ENCODE peak calls at places on chromosomes 13 and 19, in eight cellular contexts. One of them, this sample, is unnamed.

GRCh38 chr13:42215578-42216421 is 56.2 kb upstream of the AKAP11 start:
- DNase-seq in transverse colon: no peak
- DNase-seq in sigmoid colon: no peak
- DNase-seq in HCT116: peak; percentile 29
- DNase-seq in stomach: no peak
- DNase-seq in suprapubic skin: no peak
- DNase-seq in HepG2: peak; percentile 10
- DNase-seq in upper lobe of left lung: no peak
- DNase-seq in this sample: no peak

GRCh38 chr19:4737955-4738580 is 14.4 kb upstream of the DPP9 start:
- DNase-seq in transverse colon: no peak
- DNase-seq in sigmoid colon: no peak
- DNase-seq in HCT116: no peak
- DNase-seq in stomach: no peak
- DNase-seq in suprapubic skin: no peak
- DNase-seq in HepG2: no peak
- DNase-seq in upper lobe of left lung: no peak
- DNase-seq in this sample: no peak

GRCh38 chr19:46133101-46133627 is 8.7 kb upstream of the IGFL3 start:
- DNase-seq in transverse colon: no peak
- DNase-seq in sigmoid colon: no peak
- DNase-seq in HCT116: peak; percentile 73
- DNase-seq in stomach: no peak
- DNase-seq in suprapubic skin: no peak
- DNase-seq in HepG2: peak; percentile 78
- DNase-seq in upper lobe of left lung: no peak
- DNase-seq in this sample: peak; percentile 67

GRCh38 chr13:111418101-111418500 is 97.7 kb downstream of the TEX29 start:
- DNase-seq in transverse colon: no peak
- DNase-seq in sigmoid colon: no peak
- DNase-seq in HCT116: no peak
- DNase-seq in stomach: no peak
- DNase-seq in suprapubic skin: no peak
- DNase-seq in HepG2: no peak
- DNase-seq in upper lobe of left lung: no peak
- DNase-seq in this sample: no peak

GRCh38 chr19:3814648-3815047 is 28.5 kb upstream of the MATK start:
- DNase-seq in transverse colon: no peak
- DNase-seq in sigmoid colon: no peak
- DNase-seq in HCT116: no peak
- DNase-seq in stomach: no peak
- DNase-seq in suprapubic skin: no peak
- DNase-seq in HepG2: no peak
- DNase-seq in upper lobe of left lung: no peak
- DNase-seq in this sample: no peak

GRCh38 chr13:95296326-95296939 is 4.8 kb downstream of the ABCC4 start:
- DNase-seq in transverse colon: peak; percentile 66
- DNase-seq in sigmoid colon: no peak
- DNase-seq in HCT116: peak; percentile 21
- DNase-seq in stomach: peak; percentile 72
- DNase-seq in suprapubic skin: no peak
- DNase-seq in HepG2: peak; percentile 56
- DNase-seq in upper lobe of left lung: no peak
- DNase-seq in this sample: no peak

GRCh38 chr13:52925775-52926285 is 77.4 kb upstream of the PCDH8 start:
- DNase-seq in transverse colon: no peak
- DNase-seq in sigmoid colon: no peak
- DNase-seq in HCT116: no peak
- DNase-seq in stomach: no peak
- DNase-seq in suprapubic skin: no peak
- DNase-seq in HepG2: no peak
- DNase-seq in upper lobe of left lung: peak; percentile 48
- DNase-seq in this sample: peak; percentile 81

GRCh38 chr13:95480131-95480545 is 72.4 kb upstream of the CLDN10 start:
- DNase-seq in transverse colon: no peak
- DNase-seq in sigmoid colon: peak; percentile 70
- DNase-seq in HCT116: no peak
- DNase-seq in stomach: no peak
- DNase-seq in suprapubic skin: no peak
- DNase-seq in HepG2: no peak
- DNase-seq in upper lobe of left lung: no peak
- DNase-seq in this sample: no peak

GRCh38 chr19:56953411-56953810 is 112.9 kb upstream of the PEG3 start:
- DNase-seq in transverse colon: no peak
- DNase-seq in sigmoid colon: no peak
- DNase-seq in HCT116: no peak
- DNase-seq in stomach: no peak
- DNase-seq in suprapubic skin: no peak
- DNase-seq in HepG2: no peak
- DNase-seq in upper lobe of left lung: no peak
- DNase-seq in this sample: no peak

GRCh38 chr13:41916173-41916954 is 44.5 kb downstream of the VWA8 start:
- DNase-seq in transverse colon: no peak
- DNase-seq in sigmoid colon: no peak
- DNase-seq in HCT116: no peak
- DNase-seq in stomach: no peak
- DNase-seq in suprapubic skin: no peak
- DNase-seq in HepG2: no peak
- DNase-seq in upper lobe of left lung: no peak
- DNase-seq in this sample: no peak

GRCh38 chr19:1807695-1808394 is 4.2 kb downstream of the ATP8B3 start:
- DNase-seq in transverse colon: no peak
- DNase-seq in sigmoid colon: no peak
- DNase-seq in HCT116: no peak
- DNase-seq in stomach: no peak
- DNase-seq in suprapubic skin: no peak
- DNase-seq in HepG2: no peak
- DNase-seq in upper lobe of left lung: peak; percentile 84
- DNase-seq in this sample: no peak

GRCh38 chr19:53977991-53978731 is 13.3 kb upstream of the CACNG6 start:
- DNase-seq in transverse colon: no peak
- DNase-seq in sigmoid colon: no peak
- DNase-seq in HCT116: peak; percentile 40
- DNase-seq in stomach: no peak
- DNase-seq in suprapubic skin: no peak
- DNase-seq in HepG2: no peak
- DNase-seq in upper lobe of left lung: peak; percentile 81
- DNase-seq in this sample: no peak

GRCh38 chr13:51793570-51794273 is 10.2 kb downstream of the DHRS12 start:
- DNase-seq in transverse colon: no peak
- DNase-seq in sigmoid colon: peak; percentile 45
- DNase-seq in HCT116: peak; percentile 55
- DNase-seq in stomach: no peak
- DNase-seq in suprapubic skin: no peak
- DNase-seq in HepG2: no peak
- DNase-seq in upper lobe of left lung: no peak
- DNase-seq in this sample: no peak

GRCh38 chr13:110921695-110922094 is 6.8 kb upstream of the ANKRD10 start:
- DNase-seq in transverse colon: no peak
- DNase-seq in sigmoid colon: no peak
- DNase-seq in HCT116: no peak
- DNase-seq in stomach: no peak
- DNase-seq in suprapubic skin: no peak
- DNase-seq in HepG2: no peak
- DNase-seq in upper lobe of left lung: no peak
- DNase-seq in this sample: no peak

GRCh38 chr13:80360298-80360827 is 19.4 kb upstream of the SPRY2 start:
- DNase-seq in transverse colon: no peak
- DNase-seq in sigmoid colon: no peak
- DNase-seq in HCT116: no peak
- DNase-seq in stomach: no peak
- DNase-seq in suprapubic skin: no peak
- DNase-seq in HepG2: no peak
- DNase-seq in upper lobe of left lung: no peak
- DNase-seq in this sample: no peak

GRCh38 chr13:25180795-25181537 is 8.9 kb upstream of the AMER2 start:
- DNase-seq in transverse colon: no peak
- DNase-seq in sigmoid colon: no peak
- DNase-seq in HCT116: no peak
- DNase-seq in stomach: no peak
- DNase-seq in suprapubic skin: no peak
- DNase-seq in HepG2: no peak
- DNase-seq in upper lobe of left lung: no peak
- DNase-seq in this sample: no peak

GRCh38 chr13:25179011-25179410 is 6.9 kb upstream of the AMER2 start:
- DNase-seq in transverse colon: no peak
- DNase-seq in sigmoid colon: no peak
- DNase-seq in HCT116: no peak
- DNase-seq in stomach: no peak
- DNase-seq in suprapubic skin: no peak
- DNase-seq in HepG2: no peak
- DNase-seq in upper lobe of left lung: no peak
- DNase-seq in this sample: no peak

GRCh38 chr13:25181597-25181996 is 9.5 kb upstream of the AMER2 start:
- DNase-seq in transverse colon: no peak
- DNase-seq in sigmoid colon: no peak
- DNase-seq in HCT116: no peak
- DNase-seq in stomach: no peak
- DNase-seq in suprapubic skin: no peak
- DNase-seq in HepG2: no peak
- DNase-seq in upper lobe of left lung: no peak
- DNase-seq in this sample: no peak

GRCh38 chr13:25179810-25180437 is 7.8 kb upstream of the AMER2 start:
- DNase-seq in transverse colon: no peak
- DNase-seq in sigmoid colon: no peak
- DNase-seq in HCT116: no peak
- DNase-seq in stomach: no peak
- DNase-seq in suprapubic skin: no peak
- DNase-seq in HepG2: no peak
- DNase-seq in upper lobe of left lung: no peak
- DNase-seq in this sample: no peak

GRCh38 chr13:25180450-25180794 is 8.3 kb upstream of the AMER2 start:
- DNase-seq in transverse colon: no peak
- DNase-seq in sigmoid colon: no peak
- DNase-seq in HCT116: no peak
- DNase-seq in stomach: no peak
- DNase-seq in suprapubic skin: no peak
- DNase-seq in HepG2: no peak
- DNase-seq in upper lobe of left lung: no peak
- DNase-seq in this sample: no peak
- TF ChIP-seq POLR2AphosphoS5 in transverse colon: no peak
- TF ChIP-seq POLR2AphosphoS5 in sigmoid colon: no peak
- TF ChIP-seq POLR2AphosphoS5 in HCT116: no peak
- TF ChIP-seq POLR2AphosphoS5 in stomach: no peak
- TF ChIP-seq POLR2AphosphoS5 in suprapubic skin: no peak
- TF ChIP-seq POLR2AphosphoS5 in HepG2: no peak
- TF ChIP-seq POLR2AphosphoS5 in upper lobe of left lung: no peak
- TF ChIP-seq POLR2AphosphoS5 in this sample: no peak

GRCh38 chr19:23547816-23548430 is 139.1 kb downstream of the ZNF675 start:
- DNase-seq in transverse colon: no peak
- DNase-seq in sigmoid colon: no peak
- DNase-seq in HCT116: no peak
- DNase-seq in stomach: no peak
- DNase-seq in suprapubic skin: no peak
- DNase-seq in HepG2: no peak
- DNase-seq in upper lobe of left lung: no peak
- DNase-seq in this sample: no peak
- H3K9me3 ChIP-seq in transverse colon: no peaks in the 10 kb centered on the region
- H3K9me3 ChIP-seq in sigmoid colon: no peaks in the 10 kb centered on the region
- H3K9me3 ChIP-seq in HCT116: no peaks in the 10 kb centered on the region
- H3K9me3 ChIP-seq in stomach: peaks cover 52% of the 10 kb centered on the region
- H3K9me3 ChIP-seq in suprapubic skin: no peaks in the 10 kb centered on the region
- H3K9me3 ChIP-seq in HepG2: peaks cover 82% of the 10 kb centered on the region
- H3K9me3 ChIP-seq in upper lobe of left lung: no peaks in the 10 kb centered on the region
- H3K9me3 ChIP-seq in this sample: no peaks in the 10 kb centered on the region

GRCh38 chr19:48735031-48735615 is 5.3 kb downstream of the RASIP1 start:
- DNase-seq in transverse colon: peak; percentile 49
- DNase-seq in sigmoid colon: no peak
- DNase-seq in HCT116: no peak
- DNase-seq in stomach: no peak
- DNase-seq in suprapubic skin: no peak
- DNase-seq in HepG2: no peak
- DNase-seq in upper lobe of left lung: peak; percentile 83
- DNase-seq in this sample: no peak

GRCh38 chr19:48738557-48739399 is 1.6 kb downstream of the RASIP1 start:
- DNase-seq in transverse colon: peak; percentile 97
- DNase-seq in sigmoid colon: peak; percentile 96
- DNase-seq in HCT116: peak; percentile 82
- DNase-seq in stomach: peak; percentile 96
- DNase-seq in suprapubic skin: peak; percentile 93
- DNase-seq in HepG2: peak; percentile 92
- DNase-seq in upper lobe of left lung: peak; percentile 99
- DNase-seq in this sample: peak; percentile 94

GRCh38 chr19:48737360-48737998 is 2.9 kb downstream of the RASIP1 start:
- DNase-seq in transverse colon: no peak
- DNase-seq in sigmoid colon: no peak
- DNase-seq in HCT116: no peak
- DNase-seq in stomach: peak; percentile 78
- DNase-seq in suprapubic skin: no peak
- DNase-seq in HepG2: no peak
- DNase-seq in upper lobe of left lung: peak; percentile 54
- DNase-seq in this sample: no peak

GRCh38 chr19:48731452-48731851 is 9.0 kb downstream of the RASIP1 start:
- DNase-seq in transverse colon: no peak
- DNase-seq in sigmoid colon: no peak
- DNase-seq in HCT116: no peak
- DNase-seq in stomach: no peak
- DNase-seq in suprapubic skin: no peak
- DNase-seq in HepG2: no peak
- DNase-seq in upper lobe of left lung: no peak
- DNase-seq in this sample: no peak

GRCh38 chr19:48734625-48735024 is 5.8 kb downstream of the RASIP1 start:
- DNase-seq in transverse colon: no peak
- DNase-seq in sigmoid colon: no peak
- DNase-seq in HCT116: no peak
- DNase-seq in stomach: no peak
- DNase-seq in suprapubic skin: no peak
- DNase-seq in HepG2: no peak
- DNase-seq in upper lobe of left lung: no peak
- DNase-seq in this sample: no peak
- H3K4me3 ChIP-seq in transverse colon: no peak overlapping the region
- H3K4me3 ChIP-seq in sigmoid colon: no peak overlapping the region
- H3K4me3 ChIP-seq in HCT116: no peak overlapping the region
- H3K4me3 ChIP-seq in stomach: no peak overlapping the region
- H3K4me3 ChIP-seq in suprapubic skin: no peak overlapping the region
- H3K4me3 ChIP-seq in HepG2: no peak overlapping the region
- H3K4me3 ChIP-seq in upper lobe of left lung: no peak overlapping the region
- H3K4me3 ChIP-seq in this sample: no peak overlapping the region

DNA sequence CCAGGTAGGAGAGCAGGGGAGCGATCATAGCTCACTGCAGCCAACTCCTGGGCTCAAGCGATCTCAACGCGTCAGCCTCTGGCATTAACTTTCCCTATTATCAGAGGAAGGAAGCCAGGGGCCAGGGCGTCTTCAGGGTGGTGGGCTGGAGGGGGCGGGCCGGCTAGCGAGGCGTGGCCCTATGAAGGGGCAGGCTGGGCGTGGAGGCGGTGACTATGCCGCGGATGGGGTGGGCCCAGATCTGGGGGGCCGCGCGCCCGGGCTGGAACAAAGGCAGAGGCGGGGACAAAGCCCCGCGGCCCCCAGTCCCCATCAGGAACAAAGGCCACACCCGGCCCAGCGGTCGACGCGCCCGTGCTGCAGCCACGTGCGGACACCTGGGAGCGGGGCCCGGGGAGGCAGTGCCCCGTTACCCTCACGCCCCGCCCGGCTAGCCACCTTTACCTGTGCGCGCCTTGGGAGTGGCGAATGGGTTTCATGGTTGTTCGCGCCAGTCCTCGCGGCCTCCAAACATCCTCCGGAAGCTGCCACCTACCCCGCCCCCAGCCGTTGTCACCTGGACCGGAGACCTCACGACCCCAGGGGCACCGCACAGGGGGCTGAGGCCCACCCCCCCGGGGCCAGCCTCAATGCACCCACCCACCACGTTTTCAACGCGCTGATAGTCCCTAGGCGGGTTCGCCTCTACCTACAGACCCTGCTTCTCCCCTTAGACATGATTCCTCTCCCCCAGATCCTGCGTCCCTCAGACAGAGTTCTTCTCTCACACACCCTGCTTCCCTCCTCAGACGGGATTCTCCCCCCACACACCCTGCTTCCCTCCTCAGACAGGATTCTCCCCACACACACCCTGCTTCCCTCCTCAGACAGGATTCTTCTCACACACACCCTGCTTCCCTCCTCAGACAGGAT is 5.4 kb upstream of the TRIM28 start:
- DNase-seq in transverse colon: no peak
- DNase-seq in sigmoid colon: peak; percentile 62
- DNase-seq in HCT116: no peak
- DNase-seq in stomach: peak; percentile 47
- DNase-seq in suprapubic skin: no peak
- DNase-seq in HepG2: no peak
- DNase-seq in upper lobe of left lung: peak; percentile 87
- DNase-seq in this sample: no peak
- TF ChIP-seq POLR2AphosphoS5 in transverse colon: no peak
- TF ChIP-seq POLR2AphosphoS5 in sigmoid colon: no peak
- TF ChIP-seq POLR2AphosphoS5 in HCT116: no peak
- TF ChIP-seq POLR2AphosphoS5 in stomach: no peak
- TF ChIP-seq POLR2AphosphoS5 in suprapubic skin: no peak
- TF ChIP-seq POLR2AphosphoS5 in HepG2: no peak
- TF ChIP-seq POLR2AphosphoS5 in upper lobe of left lung: no peak
- TF ChIP-seq POLR2AphosphoS5 in this sample: no peak